ENCODE peak calls at places on chromosomes 1 and 21, in ten cellular contexts. G, B, M, Q, X, W, L, V, P and K are unnamed samples.
A peak's percentile ranks its signal among the peaks of the same experiment; 100 is the strongest.

GRCh38 chr1:47188901-47189785 is 693 bp downstream of the PDZK1IP1 start:
- DNase-seq in G (no peak), B (no peak), M (no peak), Q (no peak), X (no peak), W (no peak), L (no peak), V (peak; percentile 64), P (no peak), K (no peak)

GRCh38 chr1:80217377-80217986 is 1211.0 kb upstream of the ADGRL4 start:
- DNase-seq in G (no peak), B (peak; percentile 29), M (peak; percentile 59), Q (no peak), X (peak; percentile 60), W (peak; percentile 50), L (peak; percentile 15), V (no peak), P (peak; percentile 14), K (peak; percentile 78)

GRCh38 chr1:64006276-64007051 is 197.0 kb upstream of the UBE2U start:
- DNase-seq in G (no peak), B (no peak), M (peak; percentile 82), Q (no peak), X (no peak), W (peak; percentile 81), L (peak; percentile 43), V (no peak), P (peak; percentile 37), K (no peak)

GRCh38 chr1:192010406-192010805 is 147.9 kb upstream of the RGS18 start:
- DNase-seq in G (no peak), B (no peak), M (no peak), Q (no peak), X (no peak), W (peak; percentile 25), L (no peak), V (no peak), P (no peak), K (no peak)

GRCh38 chr1:28773105-28773504 is 36.4 kb downstream of the YTHDF2 start:
- DNase-seq in G (no peak), B (no peak), M (no peak), Q (no peak), X (no peak), W (no peak), L (no peak), V (peak; percentile 28), P (no peak), K (no peak)

GRCh38 chr1:213519098-213519497 is 468.1 kb downstream of the RPS6KC1 start:
- DNase-seq in G (no peak), B (no peak), M (no peak), Q (no peak), X (no peak), W (no peak), L (no peak), V (no peak), P (no peak), K (no peak)

GRCh38 chr1:19465650-19466049 is 19.7 kb downstream of the CAPZB start:
- DNase-seq in G (no peak), B (no peak), M (no peak), Q (no peak), X (no peak), W (no peak), L (no peak), V (no peak), P (no peak), K (no peak)

GRCh38 chr1:168763031-168763430 is 34.0 kb upstream of the DPT start:
- DNase-seq in G (no peak), B (no peak), M (peak; percentile 6), Q (no peak), X (no peak), W (no peak), L (no peak), V (no peak), P (no peak), K (no peak)

GRCh38 chr1:56502700-56503245 is 76.6 kb downstream of the PLPP3 start:
- DNase-seq in G (no peak), B (peak; percentile 65), M (peak; percentile 76), Q (no peak), X (no peak), W (peak; percentile 69), L (no peak), V (no peak), P (no peak), K (no peak)

GRCh38 chr1:211738096-211738708 is 62.8 kb upstream of the NEK2 start:
- DNase-seq in G (no peak), B (no peak), M (no peak), Q (no peak), X (no peak), W (no peak), L (no peak), V (no peak), P (no peak), K (no peak)

GRCh38 chr1:243842978-243843490 is 7.0 kb downstream of the AKT3 start:
- DNase-seq in G (no peak), B (no peak), M (peak; percentile 85), Q (no peak), X (no peak), W (peak; percentile 92), L (no peak), V (no peak), P (peak; percentile 59), K (peak; percentile 3)

GRCh38 chr21:33859373-33860102 is 56.1 kb downstream of the ATP5PO start:
- DNase-seq in G (no peak), B (no peak), M (no peak), Q (no peak), X (no peak), W (no peak), L (no peak), V (no peak), P (no peak), K (no peak)

GRCh38 chr1:19676438-19676922 is 11.8 kb downstream of the HTR6 start:
- DNase-seq in G (no peak), B (peak; percentile 39), M (peak; percentile 64), Q (no peak), X (peak; percentile 53), W (peak; percentile 54), L (peak; percentile 37), V (no peak), P (peak; percentile 94), K (peak; percentile 80)

GRCh38 chr21:31117046-31117916 is 79.0 kb upstream of the KRTAP19-8 start:
- DNase-seq in G (no peak), B (peak; percentile 21), M (peak; percentile 92), Q (no peak), X (no peak), W (peak; percentile 86), L (peak; percentile 10), V (no peak), P (peak; percentile 52), K (no peak)

GRCh38 chr1:17119744-17120482 is 662 bp upstream of the PADI2 start:
- DNase-seq in G (no peak), B (peak; percentile 52), M (no peak), Q (no peak), X (no peak), W (no peak), L (no peak), V (no peak), P (no peak), K (peak; percentile 61)

GRCh38 chr1:208820600-208821232 is 576.5 kb upstream of the PLXNA2 start:
- DNase-seq in G (no peak), B (no peak), M (no peak), Q (no peak), X (no peak), W (no peak), L (no peak), V (no peak), P (no peak), K (peak; percentile 67)